ENCODE peak calls at places on chromosomes 7 and 10, in six cellular contexts. C, G, X, N, E and K are unnamed samples.

GRCh38 chr10:86139066-86139657 is 227.4 kb downstream of the GRID1 start:
- DNase-seq in C (no peak), G (no peak), X (peak), N (no peak), E (no peak), K (peak)

GRCh38 chr7:77989981-77990566 is 191.5 kb downstream of the PHTF2 start:
- DNase-seq in C (no peak), G (peak), X (no peak), N (no peak), E (no peak), K (no peak)

GRCh38 chr10:101818119-101818957 is at the start of gene OGA:
- DNase-seq in C (peak), G (peak), X (peak), N (peak), E (peak), K (peak)

GRCh38 chr7:46003896-46004875 is 83.1 kb upstream of the IGFBP3 start:
- DNase-seq in C (peak), G (peak), X (no peak), N (no peak), E (no peak), K (peak)

GRCh38 chr7:118878336-118878735 is 653.8 kb downstream of the ANKRD7 start:
- DNase-seq in C (no peak), G (no peak), X (no peak), N (no peak), E (no peak), K (no peak)

GRCh38 chr7:134946260-134946659 is 40.0 kb upstream of the AGBL3 start:
- DNase-seq in C (no peak), G (peak), X (no peak), N (no peak), E (no peak), K (no peak)

GRCh38 chr10:62441953-62442352 is 67.8 kb downstream of the ZNF365 start:
- DNase-seq in C (no peak), G (no peak), X (no peak), N (no peak), E (no peak), K (no peak)

GRCh38 chr10:26365681-26366327 is 72.3 kb upstream of the APBB1IP start:
- DNase-seq in C (no peak), G (no peak), X (no peak), N (no peak), E (no peak), K (no peak)

GRCh38 chr10:96460316-96460715 is 53.4 kb downstream of the TLL2 start:
- DNase-seq in C (no peak), G (no peak), X (no peak), N (no peak), E (no peak), K (no peak)

GRCh38 chr7:116231543-116232401 is 21.4 kb downstream of the TES start:
- DNase-seq in C (no peak), G (peak), X (no peak), N (no peak), E (no peak), K (no peak)

GRCh38 chr10:11697718-11698527 is 44.3 kb upstream of the ECHDC3 start:
- DNase-seq in C (no peak), G (no peak), X (no peak), N (no peak), E (no peak), K (no peak)

GRCh38 chr10:48792687-48793096 is 108.0 kb downstream of the WDFY4 start:
- DNase-seq in C (peak), G (peak), X (no peak), N (no peak), E (no peak), K (no peak)

GRCh38 chr7:55120074-55120473 is 101.3 kb downstream of the EGFR start:
- DNase-seq in C (no peak), G (no peak), X (no peak), N (no peak), E (no peak), K (no peak)

GRCh38 chr10:89853796-89854195 is 152.4 kb downstream of the KIF20B start:
- DNase-seq in C (no peak), G (no peak), X (no peak), N (no peak), E (no peak), K (no peak)

GRCh38 chr10:99938563-99938962 is 71.2 kb downstream of the DNMBP start:
- DNase-seq in C (no peak), G (peak), X (no peak), N (no peak), E (no peak), K (no peak)

GRCh38 chr10:112738586-112739218 is 211.3 kb upstream of the TCF7L2 start:
- DNase-seq in C (no peak), G (no peak), X (no peak), N (no peak), E (no peak), K (no peak)

GRCh38 chr10:110840923-110841428 is 30.8 kb upstream of the PDCD4 start:
- DNase-seq in C (no peak), G (no peak), X (no peak), N (no peak), E (no peak), K (no peak)

GRCh38 chr10:5679606-5680005 is 5.0 kb upstream of the TASOR2 start:
- DNase-seq in C (no peak), G (peak), X (no peak), N (no peak), E (no peak), K (no peak)

GRCh38 chr10:133458710-133459453 is 5.1 kb downstream of the SCART1 start:
- DNase-seq in C (no peak), G (no peak), X (no peak), N (no peak), E (no peak), K (no peak)

GRCh38 chr10:5628798-5629788 is 37.3 kb downstream of the ASB13 start:
- DNase-seq in C (no peak), G (no peak), X (no peak), N (no peak), E (no peak), K (no peak)

GRCh38 chr7:38105874-38106483 is 72.1 kb upstream of the STARD3NL start:
- DNase-seq in C (peak), G (peak), X (peak), N (no peak), E (peak), K (peak)

GRCh38 chr7:21504021-21504420 is 38.8 kb upstream of the DNAH11 start:
- DNase-seq in C (no peak), G (no peak), X (no peak), N (no peak), E (no peak), K (no peak)

GRCh38 chr10:7819126-7819470 is 793 bp downstream of the TAF3 start:
- DNase-seq in C (no peak), G (peak), X (peak), N (peak), E (no peak), K (no peak)

GRCh38 chr7:55415173-55415778 is 50.1 kb downstream of the LANCL2 start:
- DNase-seq in C (peak), G (peak), X (peak), N (peak), E (peak), K (peak)

GRCh38 chr10:110376021-110376773 is 71.5 kb upstream of the SMNDC1 start:
- DNase-seq in C (peak), G (no peak), X (no peak), N (no peak), E (no peak), K (no peak)